ENCODE peak calls at places on chromosome 2, in six cellular contexts. One of them, this sample, is unnamed.

GRCh38 chr2:208172125-208172524 is 8.7 kb upstream of the CRYGA start:
- DNase-seq in NCI-H460: no peak
- DNase-seq in DMS79 treated with DMSO at 0.1 percent for 48 hours: no peak
- DNase-seq in HS-5: no peak
- DNase-seq in HepG2: no peak
- DNase-seq in NCI-H2171: no peak
- DNase-seq in this sample: no peak

GRCh38 chr2:74555610-74556103 is 1.1 kb downstream of the DOK1 start:
- DNase-seq in NCI-H460: no peak
- DNase-seq in HepG2: no peak
- DNase-seq in NCI-H2171: no peak
- DNase-seq in DMS79 treated with DMSO at 0.1 percent for 48 hours: no peak
- DNase-seq in HS-5: no peak
- DNase-seq in this sample: no peak

GRCh38 chr2:129004485-129004884 is 685.8 kb upstream of the HS6ST1 start:
- DNase-seq in DMS79 treated with DMSO at 0.1 percent for 48 hours: peak
- DNase-seq in NCI-H460: no peak
- DNase-seq in NCI-H2171: peak
- DNase-seq in HepG2: no peak
- DNase-seq in HS-5: no peak
- DNase-seq in this sample: no peak

GRCh38 chr2:188068093-188068492 is 223.6 kb upstream of the GULP1 start:
- DNase-seq in HepG2: no peak
- DNase-seq in HS-5: no peak
- DNase-seq in DMS79 treated with DMSO at 0.1 percent for 48 hours: no peak
- DNase-seq in NCI-H2171: no peak
- DNase-seq in NCI-H460: no peak
- DNase-seq in this sample: no peak

GRCh38 chr2:3588084-3588483 is 6.8 kb upstream of the COLEC11 start:
- DNase-seq in HepG2: no peak
- DNase-seq in HS-5: no peak
- DNase-seq in NCI-H2171: no peak
- DNase-seq in DMS79 treated with DMSO at 0.1 percent for 48 hours: no peak
- DNase-seq in NCI-H460: no peak
- DNase-seq in this sample: no peak

GRCh38 chr2:215900203-215900611 is 113.1 kb downstream of the MREG start:
- DNase-seq in DMS79 treated with DMSO at 0.1 percent for 48 hours: no peak
- DNase-seq in NCI-H2171: no peak
- DNase-seq in NCI-H460: no peak
- DNase-seq in HepG2: peak
- DNase-seq in HS-5: peak
- DNase-seq in this sample: peak

GRCh38 chr2:29425866-29426265 is 310.7 kb downstream of the CLIP4 start:
- DNase-seq in HS-5: no peak
- DNase-seq in DMS79 treated with DMSO at 0.1 percent for 48 hours: no peak
- DNase-seq in NCI-H460: no peak
- DNase-seq in NCI-H2171: no peak
- DNase-seq in HepG2: no peak
- DNase-seq in this sample: no peak

GRCh38 chr2:199463000-199463692 is 5.4 kb upstream of the SATB2 start:
- DNase-seq in DMS79 treated with DMSO at 0.1 percent for 48 hours: no peak
- DNase-seq in HS-5: no peak
- DNase-seq in NCI-H460: peak
- DNase-seq in NCI-H2171: peak
- DNase-seq in HepG2: no peak
- DNase-seq in this sample: peak

GRCh38 chr2:232633413-232634318 is at the start of gene EFHD1:
- DNase-seq in HS-5: peak
- DNase-seq in HepG2: no peak
- DNase-seq in NCI-H2171: peak
- DNase-seq in DMS79 treated with DMSO at 0.1 percent for 48 hours: peak
- DNase-seq in NCI-H460: peak
- DNase-seq in this sample: peak

GRCh38 chr2:127619901-127620705 is 25.9 kb upstream of the GPR17 start:
- DNase-seq in NCI-H460: no peak
- DNase-seq in HepG2: no peak
- DNase-seq in DMS79 treated with DMSO at 0.1 percent for 48 hours: no peak
- DNase-seq in HS-5: no peak
- DNase-seq in NCI-H2171: no peak
- DNase-seq in this sample: no peak

GRCh38 chr2:240402566-240403295 is 32.7 kb upstream of the GPC1 start:
- DNase-seq in NCI-H460: no peak
- DNase-seq in DMS79 treated with DMSO at 0.1 percent for 48 hours: no peak
- DNase-seq in NCI-H2171: no peak
- DNase-seq in HS-5: no peak
- DNase-seq in HepG2: no peak
- DNase-seq in this sample: no peak

GRCh38 chr2:176161817-176162626 is 4.9 kb downstream of the HOXD3 start:
- DNase-seq in NCI-H460: no peak
- DNase-seq in HepG2: no peak
- DNase-seq in DMS79 treated with DMSO at 0.1 percent for 48 hours: no peak
- DNase-seq in HS-5: no peak
- DNase-seq in NCI-H2171: no peak
- DNase-seq in this sample: peak

GRCh38 chr2:12057436-12058166 is 311.2 kb downstream of the LPIN1 start:
- DNase-seq in NCI-H460: no peak
- DNase-seq in DMS79 treated with DMSO at 0.1 percent for 48 hours: no peak
- DNase-seq in HS-5: no peak
- DNase-seq in HepG2: no peak
- DNase-seq in NCI-H2171: no peak
- DNase-seq in this sample: no peak

GRCh38 chr2:181790716-181791649 is 100.5 kb upstream of the ITPRID2 start:
- DNase-seq in NCI-H2171: no peak
- DNase-seq in HepG2: peak
- DNase-seq in NCI-H460: peak
- DNase-seq in DMS79 treated with DMSO at 0.1 percent for 48 hours: no peak
- DNase-seq in HS-5: peak
- DNase-seq in this sample: peak

GRCh38 chr2:82913566-82913965 is 1545.5 kb downstream of the SUCLG1 start:
- DNase-seq in DMS79 treated with DMSO at 0.1 percent for 48 hours: no peak
- DNase-seq in NCI-H2171: no peak
- DNase-seq in HepG2: no peak
- DNase-seq in NCI-H460: no peak
- DNase-seq in HS-5: no peak
- DNase-seq in this sample: no peak

GRCh38 chr2:110744429-110744828 is 12.1 kb downstream of the ACOXL start:
- DNase-seq in DMS79 treated with DMSO at 0.1 percent for 48 hours: no peak
- DNase-seq in HepG2: no peak
- DNase-seq in HS-5: no peak
- DNase-seq in NCI-H2171: no peak
- DNase-seq in NCI-H460: no peak
- DNase-seq in this sample: no peak

GRCh38 chr2:185628985-185629384 is 109.6 kb upstream of the FSIP2 start:
- DNase-seq in HS-5: no peak
- DNase-seq in HepG2: peak
- DNase-seq in NCI-H2171: no peak
- DNase-seq in NCI-H460: no peak
- DNase-seq in DMS79 treated with DMSO at 0.1 percent for 48 hours: no peak
- DNase-seq in this sample: no peak

GRCh38 chr2:96506016-96506906 is 1.1 kb upstream of the NEURL3 start:
- DNase-seq in DMS79 treated with DMSO at 0.1 percent for 48 hours: no peak
- DNase-seq in HS-5: no peak
- DNase-seq in NCI-H460: no peak
- DNase-seq in NCI-H2171: no peak
- DNase-seq in HepG2: no peak
- DNase-seq in this sample: no peak

GRCh38 chr2:42086500-42086953 is 38.7 kb downstream of the PKDCC start:
- DNase-seq in NCI-H460: peak
- DNase-seq in DMS79 treated with DMSO at 0.1 percent for 48 hours: peak
- DNase-seq in NCI-H2171: peak
- DNase-seq in HS-5: peak
- DNase-seq in HepG2: peak
- DNase-seq in this sample: peak

GRCh38 chr2:109516445-109517117 is 97.2 kb downstream of the SEPTIN10 start:
- DNase-seq in NCI-H2171: no peak
- DNase-seq in HS-5: no peak
- DNase-seq in HepG2: peak
- DNase-seq in DMS79 treated with DMSO at 0.1 percent for 48 hours: no peak
- DNase-seq in NCI-H460: peak
- DNase-seq in this sample: peak

GRCh38 chr2:864501-865106 is 86.0 kb upstream of the SNTG2 start:
- DNase-seq in HS-5: no peak
- DNase-seq in DMS79 treated with DMSO at 0.1 percent for 48 hours: no peak
- DNase-seq in NCI-H2171: no peak
- DNase-seq in NCI-H460: no peak
- DNase-seq in HepG2: no peak
- DNase-seq in this sample: no peak

GRCh38 chr2:2769481-2770431 is 438.7 kb upstream of the MYT1L start:
- DNase-seq in NCI-H2171: no peak
- DNase-seq in HepG2: no peak
- DNase-seq in NCI-H460: no peak
- DNase-seq in DMS79 treated with DMSO at 0.1 percent for 48 hours: no peak
- DNase-seq in HS-5: no peak
- DNase-seq in this sample: no peak

GRCh38 chr2:238955648-238956531 is 108.0 kb downstream of the TWIST2 start:
- DNase-seq in HepG2: no peak
- DNase-seq in HS-5: no peak
- DNase-seq in NCI-H2171: no peak
- DNase-seq in DMS79 treated with DMSO at 0.1 percent for 48 hours: no peak
- DNase-seq in NCI-H460: no peak
- DNase-seq in this sample: peak

GRCh38 chr2:65630643-65631042 is 198.2 kb upstream of the SPRED2 start:
- DNase-seq in HepG2: no peak
- DNase-seq in DMS79 treated with DMSO at 0.1 percent for 48 hours: no peak
- DNase-seq in NCI-H2171: no peak
- DNase-seq in HS-5: peak
- DNase-seq in NCI-H460: no peak
- DNase-seq in this sample: no peak

GRCh38 chr2:166434491-166434890 is 58.7 kb upstream of the SCN9A start:
- DNase-seq in NCI-H460: no peak
- DNase-seq in HS-5: no peak
- DNase-seq in NCI-H2171: no peak
- DNase-seq in DMS79 treated with DMSO at 0.1 percent for 48 hours: no peak
- DNase-seq in HepG2: no peak
- DNase-seq in this sample: no peak

GRCh38 chr2:27185331-27186026 is 26.4 kb upstream of the ATRAID start:
- DNase-seq in NCI-H2171: peak
- DNase-seq in DMS79 treated with DMSO at 0.1 percent for 48 hours: no peak
- DNase-seq in HepG2: peak
- DNase-seq in HS-5: no peak
- DNase-seq in NCI-H460: no peak
- DNase-seq in this sample: no peak

GRCh38 chr2:119431976-119432881 is 575 bp downstream of the TMEM37 start:
- DNase-seq in HepG2: no peak
- DNase-seq in NCI-H2171: no peak
- DNase-seq in HS-5: no peak
- DNase-seq in NCI-H460: peak
- DNase-seq in DMS79 treated with DMSO at 0.1 percent for 48 hours: no peak
- DNase-seq in this sample: peak

GRCh38 chr2:125312342-125312741 is 1287.3 kb downstream of the CNTNAP5 start:
- DNase-seq in NCI-H2171: no peak
- DNase-seq in DMS79 treated with DMSO at 0.1 percent for 48 hours: no peak
- DNase-seq in HS-5: no peak
- DNase-seq in HepG2: no peak
- DNase-seq in NCI-H460: no peak
- DNase-seq in this sample: no peak

GRCh38 chr2:55581875-55582547 is 35.4 kb downstream of the PPP4R3B start:
- DNase-seq in DMS79 treated with DMSO at 0.1 percent for 48 hours: no peak
- DNase-seq in HepG2: no peak
- DNase-seq in NCI-H460: no peak
- DNase-seq in NCI-H2171: no peak
- DNase-seq in HS-5: no peak
- DNase-seq in this sample: no peak

GRCh38 chr2:199818001-199818400 is 33.0 kb downstream of the FTCDNL1 start:
- DNase-seq in NCI-H2171: no peak
- DNase-seq in DMS79 treated with DMSO at 0.1 percent for 48 hours: peak
- DNase-seq in HepG2: no peak
- DNase-seq in NCI-H460: no peak
- DNase-seq in HS-5: no peak
- DNase-seq in this sample: no peak